ENCODE peak calls at places on chromosomes 16 and 17, in seven cellular contexts. Z, F, K, E, W, N and O are unnamed samples.

GRCh38 chr16:16021988-16022682 is 72.7 kb downstream of the ABCC1 start:
- DNase-seq in K (no peak), W (peak), Z (peak), F (peak), E (peak), N (peak), O (peak)

GRCh38 chr17:49996121-49996494 is 1.1 kb upstream of the DLX3 start:
- DNase-seq in Z (no peak), F (no peak), K (peak), E (peak), W (no peak), N (no peak), O (no peak)

GRCh38 chr17:82952019-82952418 is 112.2 kb upstream of the ZNF750 start:
- DNase-seq in N (no peak), W (no peak), Z (no peak), F (no peak), E (peak), K (no peak), O (no peak)

GRCh38 chr16:491225-491919 is 36.1 kb upstream of the CAPN15 start:
- DNase-seq in E (no peak), Z (no peak), W (no peak), N (no peak), F (no peak), K (no peak), O (no peak)

GRCh38 chr16:88688013-88688778 is 1.9 kb upstream of the SNAI3 start:
- DNase-seq in N (no peak), F (no peak), Z (peak), K (peak), W (no peak), E (peak), O (no peak)

GRCh38 chr17:65801513-65801912 is 240.1 kb upstream of the AXIN2 start:
- DNase-seq in F (no peak), Z (no peak), N (no peak), W (no peak), K (no peak), E (no peak), O (no peak)

GRCh38 chr16:49466881-49467280 is 93.3 kb downstream of the C16orf78 start:
- DNase-seq in N (no peak), E (no peak), F (no peak), Z (peak), W (no peak), K (peak), O (no peak)

GRCh38 chr16:89385712-89386111 is 104.6 kb downstream of the ANKRD11 start:
- DNase-seq in F (no peak), Z (no peak), K (no peak), N (no peak), E (no peak), W (no peak), O (no peak)

GRCh38 chr17:3695129-3695722 is 729 bp downstream of the P2RX5 start:
- DNase-seq in Z (no peak), F (no peak), E (no peak), K (no peak), N (no peak), W (no peak), O (no peak)

GRCh38 chr16:88803264-88803987 is at the start of gene CDT1:
- DNase-seq in F (peak), W (peak), N (no peak), K (peak), E (peak), Z (peak), O (no peak)

GRCh38 chr16:50591209-50591608 is 43.0 kb downstream of the NKD1 start:
- DNase-seq in K (no peak), E (no peak), N (no peak), F (no peak), Z (no peak), W (no peak), O (no peak)

GRCh38 chr17:65018612-65019290 is 37.8 kb downstream of the GNA13 start:
- DNase-seq in N (no peak), E (no peak), W (no peak), F (no peak), K (no peak), Z (no peak), O (no peak)

GRCh38 chr16:87474017-87474416 is 18.8 kb downstream of the ZCCHC14 start:
- DNase-seq in F (no peak), E (no peak), W (no peak), K (no peak), N (no peak), Z (no peak), O (no peak)

GRCh38 chr16:14502932-14503741 is 126.9 kb downstream of the PARN start:
- DNase-seq in Z (no peak), F (peak), K (no peak), N (peak), E (no peak), W (no peak), O (no peak)

GRCh38 chr17:78933959-78934568 is 8.9 kb upstream of the TIMP2 start:
- DNase-seq in Z (peak), F (peak), K (no peak), N (peak), W (peak), E (peak), O (peak)

GRCh38 chr17:81832608-81833159 is 407 bp downstream of the MCRIP1 start:
- DNase-seq in E (no peak), N (no peak), Z (peak), F (no peak), K (no peak), W (no peak), O (no peak)

GRCh38 chr16:58847902-58848661 is 114.0 kb upstream of the GOT2 start:
- DNase-seq in Z (no peak), W (no peak), N (no peak), F (no peak), E (no peak), K (no peak), O (no peak)

GRCh38 chr16:66484453-66485213 is 57.5 kb downstream of the BEAN1 start:
- DNase-seq in E (peak), Z (no peak), K (peak), F (no peak), N (no peak), W (no peak), O (no peak)

GRCh38 chr16:57532251-57532625 is 4.1 kb downstream of the CCDC102A start:
- DNase-seq in Z (no peak), E (peak), W (no peak), F (no peak), K (no peak), N (no peak), O (no peak)

GRCh38 chr17:10083864-10084263 is 114.5 kb downstream of the GAS7 start:
- DNase-seq in F (no peak), K (no peak), N (no peak), W (no peak), Z (no peak), E (no peak), O (no peak)

GRCh38 chr16:19936431-19936830 is 51.8 kb upstream of the GPRC5B start:
- DNase-seq in N (no peak), Z (no peak), W (no peak), F (no peak), E (no peak), K (no peak), O (no peak)

GRCh38 chr16:83992624-83993023 is 24.6 kb downstream of the NECAB2 start:
- DNase-seq in N (peak), Z (no peak), F (peak), K (no peak), E (no peak), W (peak), O (peak)

GRCh38 chr16:46947900-46948547 is 25.4 kb downstream of the DNAJA2 start:
- DNase-seq in E (no peak), Z (no peak), K (no peak), N (no peak), W (no peak), F (peak), O (no peak)

GRCh38 chr16:49013727-49014080 is 267.9 kb downstream of the CBLN1 start:
- DNase-seq in Z (no peak), K (no peak), E (no peak), F (no peak), N (no peak), W (no peak), O (no peak)

GRCh38 chr17:76546556-76547182 is 6.8 kb downstream of the PRCD start:
- DNase-seq in E (no peak), K (no peak), W (no peak), Z (no peak), N (no peak), F (peak), O (no peak)

GRCh38 chr16:48158296-48158695 is 2.5 kb upstream of the ABCC12 start:
- DNase-seq in Z (no peak), F (peak), N (peak), K (no peak), E (no peak), W (no peak), O (peak)

GRCh38 chr16:89549007-89549700 is 11.3 kb upstream of the RPL13 start:
- DNase-seq in E (no peak), F (no peak), W (no peak), K (peak), N (no peak), Z (no peak), O (no peak)

GRCh38 chr17:34146440-34147043 is 108.5 kb upstream of the CCL2 start:
- DNase-seq in E (peak), Z (peak), W (no peak), K (peak), N (no peak), F (no peak), O (no peak)

GRCh38 chr17:55177159-55177913 is 87.4 kb upstream of the HLF start:
- DNase-seq in W (no peak), K (no peak), E (no peak), F (peak), N (no peak), Z (no peak), O (no peak)

GRCh38 chr17:28916302-28916934 is 13.5 kb upstream of the DHRS13 start:
- DNase-seq in N (no peak), K (peak), F (peak), W (no peak), Z (peak), E (no peak), O (no peak)

GRCh38 chr16:2148714-2149629 is 547 bp downstream of the RAB26 start:
- DNase-seq in W (no peak), N (no peak), E (peak), F (no peak), Z (peak), K (no peak), O (no peak)
- TF ChIP-seq CTCF in W (peak), N (no peak), E (no peak), F (no peak), Z (no peak), K (no peak), O (no peak)

GRCh38 chr17:45172541-45173286 is 11.0 kb downstream of the HEXIM2 start:
- DNase-seq in E (peak), K (peak), N (peak), W (peak), F (peak), Z (peak), O (peak)

GRCh38 chr17:45170976-45171337 is 9.3 kb downstream of the HEXIM2 start:
- DNase-seq in N (no peak), Z (peak), W (peak), K (no peak), F (peak), E (peak), O (no peak)

GRCh38 chr17:45170280-45170975 is 8.8 kb downstream of the HEXIM2 start:
- DNase-seq in K (no peak), E (no peak), N (no peak), W (no peak), F (no peak), Z (no peak), O (no peak)

GRCh38 chr17:45171338-45172231 is 9.9 kb downstream of the HEXIM2 start:
- DNase-seq in Z (peak), K (no peak), E (peak), N (no peak), F (no peak), W (peak), O (no peak)

DNA sequence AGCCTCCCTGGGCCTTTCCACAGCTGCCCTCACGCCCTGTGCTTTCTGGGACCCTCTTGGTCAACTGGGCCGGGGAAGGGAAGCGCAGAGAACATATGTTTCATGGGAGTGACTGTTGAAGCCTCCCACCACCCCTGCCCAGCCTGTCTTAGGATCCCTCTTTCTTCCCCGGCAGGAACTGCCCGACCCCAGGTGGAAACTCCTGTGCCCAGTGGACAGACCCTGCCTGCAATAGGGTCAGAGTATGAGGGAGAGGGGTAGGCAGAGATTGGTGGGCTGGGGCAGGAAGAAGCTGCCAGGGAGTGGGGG is 10.5 kb downstream of the HEXIM2 start:
- DNase-seq in N (no peak), K (no peak), Z (no peak), W (no peak), F (no peak), E (no peak), O (no peak)
- H3K4me3 ChIP-seq in N (no peak), K (peak), Z (no peak), W (peak), F (no peak), E (peak), O (peak)

DNA sequence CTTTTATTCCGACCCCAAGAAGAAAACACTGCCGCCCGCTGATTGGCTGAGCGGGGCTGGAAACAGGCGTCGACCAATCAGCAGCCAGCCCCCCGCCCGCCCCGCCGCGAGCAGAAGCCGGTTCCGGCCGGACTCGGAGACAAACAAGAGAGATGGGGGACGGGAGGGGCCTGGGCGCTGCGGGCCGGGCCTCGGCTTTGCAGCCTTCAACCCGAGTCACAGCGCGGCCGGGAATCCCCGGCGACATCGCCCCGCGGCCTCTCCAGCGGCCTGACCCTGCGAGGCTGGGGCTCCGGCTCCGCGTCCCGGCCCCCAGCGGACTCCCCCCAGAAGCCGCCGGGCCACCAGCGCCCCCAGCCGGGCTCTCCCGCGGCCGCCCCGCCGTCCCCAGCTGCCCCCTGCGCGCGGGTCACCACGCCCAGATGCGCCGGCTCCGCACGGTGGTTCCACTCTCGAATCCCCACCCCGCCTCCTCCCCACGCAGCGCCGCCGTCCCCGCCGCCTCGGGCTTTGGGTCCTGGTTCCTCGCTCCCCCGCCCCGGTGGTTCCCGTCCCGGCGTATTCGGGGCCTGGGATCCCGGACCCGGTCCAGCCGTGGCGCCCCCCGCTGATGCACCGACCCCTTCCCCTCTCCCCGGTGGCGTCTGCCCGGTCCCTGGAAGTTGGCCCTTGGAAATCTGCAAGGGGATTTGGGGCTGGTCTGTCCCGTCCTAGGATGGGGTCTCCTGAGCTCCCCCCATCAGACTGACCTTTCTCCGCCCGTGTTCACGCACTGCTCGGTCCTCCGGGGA is 417 bp upstream of the SLC43A2 start:
- DNase-seq in F (peak), W (peak), N (no peak), Z (peak), E (peak), K (peak), O (peak)
- TF ChIP-seq CTCF in F (no peak), W (peak), N (no peak), Z (peak), E (no peak), K (no peak), O (peak)

GRCh38 chr17:63844293-63844672 is 1.8 kb upstream of the SMARCD2 start:
- DNase-seq in N (no peak), F (no peak), E (no peak), K (no peak), Z (no peak), W (no peak), O (no peak)
- H3K4me3 ChIP-seq in N (no peak), F (no peak), E (no peak), K (no peak), Z (no peak), W (no peak), O (no peak)

GRCh38 chr17:43723697-43724359 is 34.8 kb downstream of the SOST start:
- DNase-seq in E (no peak), K (no peak), F (peak), W (no peak), Z (no peak), N (peak), O (peak)
- TF ChIP-seq CTCF in E (no peak), K (no peak), F (no peak), W (no peak), Z (no peak), N (no peak), O (no peak)

DNA sequence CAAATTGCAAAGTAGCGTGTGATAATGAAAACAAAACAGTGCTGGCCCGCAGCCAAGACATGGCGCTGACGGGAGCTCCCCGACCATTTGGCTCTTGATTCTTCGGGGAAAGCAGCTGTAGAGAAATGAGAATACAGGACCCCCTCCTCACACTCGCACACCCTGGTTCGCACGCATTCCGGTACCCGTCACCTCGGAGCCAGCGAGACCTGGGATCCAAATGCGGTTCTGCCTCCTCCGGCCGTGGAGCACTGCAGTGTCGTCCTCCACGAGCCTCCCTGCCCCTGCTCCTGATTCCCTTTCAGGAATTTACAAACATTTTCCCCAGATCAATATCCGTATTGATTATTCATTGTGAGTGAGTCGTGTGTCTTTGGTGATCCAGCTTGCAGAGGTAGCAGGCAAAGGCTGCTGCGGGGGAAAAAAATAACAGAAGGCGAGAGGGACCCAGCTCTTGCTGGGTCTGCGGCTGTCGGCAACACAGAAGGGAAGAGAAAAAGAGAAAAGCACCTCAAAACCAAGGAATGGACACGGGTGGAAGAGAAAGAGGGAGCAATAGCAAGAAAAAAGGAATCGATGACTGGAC is 184.1 kb upstream of the ZFHX3 start:
- DNase-seq in Z (no peak), F (peak), N (no peak), W (no peak), E (peak), K (no peak), O (no peak)
- H3K4me3 ChIP-seq in Z (no peak), F (peak), N (no peak), W (peak), E (peak), K (no peak), O (no peak)

DNA sequence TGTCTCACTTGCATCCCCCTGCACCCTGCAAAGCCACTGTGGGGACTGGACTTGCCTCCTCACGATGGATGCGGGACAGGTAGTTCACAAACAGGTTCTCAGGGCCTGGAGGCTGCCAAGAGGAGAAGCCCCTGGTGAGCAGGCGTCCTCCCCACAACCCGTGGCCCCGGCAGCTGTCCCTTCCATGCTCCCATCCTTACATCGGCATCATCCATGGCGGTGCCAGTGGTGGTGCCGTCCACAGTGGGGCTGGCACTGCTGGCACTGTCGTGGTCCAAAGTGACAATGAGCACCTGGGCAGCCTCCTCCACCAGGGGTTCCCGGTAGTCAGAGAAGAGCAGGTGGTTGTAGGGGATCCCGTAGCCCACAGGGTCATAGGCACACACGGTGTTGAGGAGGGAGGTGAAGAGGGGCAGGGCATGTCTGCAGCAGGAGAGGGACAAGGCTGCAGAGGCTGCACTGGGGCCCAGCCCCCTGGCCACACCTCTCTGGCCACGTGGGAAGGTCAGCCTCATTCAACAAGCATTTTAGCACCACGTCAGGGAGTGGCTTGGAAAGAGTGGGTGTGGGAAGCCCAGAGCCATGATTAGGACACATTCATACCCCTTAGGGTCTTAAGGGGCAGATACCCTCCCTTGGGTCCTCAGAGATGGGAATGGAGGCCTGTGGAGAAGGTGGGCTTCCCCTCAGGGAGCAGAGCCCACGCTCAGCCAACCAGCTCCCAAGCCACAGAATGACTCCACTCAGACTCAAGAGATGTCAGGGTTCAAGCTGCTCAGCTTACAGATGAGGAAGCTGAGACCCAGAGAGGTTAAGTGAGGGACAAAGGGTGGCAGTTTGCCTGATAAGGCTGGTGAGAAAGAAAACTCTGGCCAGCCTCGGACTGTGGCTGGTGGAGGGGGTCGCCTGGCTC is 12.5 kb downstream of the HID1 start:
- DNase-seq in F (no peak), K (no peak), N (no peak), Z (no peak), W (no peak), E (no peak), O (no peak)
- TF ChIP-seq CTCF in F (no peak), K (no peak), N (no peak), Z (no peak), W (no peak), E (no peak), O (no peak)

DNA sequence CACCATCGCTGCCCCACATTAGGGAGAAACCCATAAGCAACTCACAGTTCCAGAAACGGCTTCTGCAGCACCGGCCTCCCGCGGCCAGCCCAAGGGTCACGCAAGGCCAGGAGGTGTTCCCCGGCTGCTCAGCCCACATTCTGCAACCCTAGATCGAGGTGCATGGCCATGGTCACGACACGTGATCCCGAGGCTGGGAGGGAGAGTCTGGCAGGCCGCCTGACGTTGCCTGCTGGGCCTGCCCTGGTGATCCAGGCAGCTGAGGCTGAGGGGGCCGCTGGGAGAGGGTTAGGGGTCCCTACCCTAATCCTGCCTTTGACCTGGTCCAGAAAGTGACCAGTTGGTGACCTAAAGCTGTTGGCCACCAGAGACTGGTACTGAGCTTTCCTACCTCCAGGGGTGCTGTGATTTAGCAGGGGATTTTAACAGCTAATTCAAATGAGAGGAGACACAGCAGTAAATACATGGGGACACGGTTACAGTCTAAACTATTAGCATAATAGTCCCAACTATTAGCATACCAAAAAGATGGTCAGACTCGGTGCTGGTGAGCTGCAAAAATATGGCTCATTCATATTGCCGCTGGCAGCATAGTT is 97.4 kb upstream of the CIBAR2 start:
- DNase-seq in Z (no peak), F (no peak), K (no peak), E (no peak), W (no peak), N (no peak), O (no peak)
- H3K4me3 ChIP-seq in Z (no peak), F (no peak), K (no peak), E (no peak), W (no peak), N (no peak), O (no peak)

GRCh38 chr16:81633147-81633619 is 145.9 kb upstream of the PLCG2 start:
- DNase-seq in N (no peak), Z (no peak), W (no peak), E (no peak), K (peak), F (no peak), O (no peak)
- TF ChIP-seq CTCF in N (peak), Z (peak), W (no peak), E (no peak), K (peak), F (no peak), O (peak)